ENCODE peak calls at places on chromosomes 13 and 19, in six cellular contexts. D is LoVo, B is ovary, W is WTC11, I is T-cell, K is bronchial epithelial cell. F is an unnamed sample.

GRCh38 chr19:973726-974563 is 10.2 kb upstream of the WDR18 start:
- DNase-seq in B (no peak), W (no peak), I (no peak), D (no peak), K (no peak), F (no peak)

GRCh38 chr13:110445183-110445582 is 116.3 kb downstream of the RAB20 start:
- DNase-seq in B (no peak), I (no peak), K (peak; percentile 26), W (no peak), D (no peak), F (no peak)

GRCh38 chr13:44040070-44040753 is 160.5 kb downstream of the LACC1 start:
- DNase-seq in I (no peak), B (no peak), D (peak; percentile 49), K (peak; percentile 52), W (no peak), F (no peak)

GRCh38 chr13:78598382-78598781 is 5.0 kb downstream of the POU4F1 start:
- DNase-seq in B (no peak), W (no peak), D (no peak), I (no peak), K (no peak), F (no peak)

GRCh38 chr13:111115841-111116500 is 861 bp downstream of the ARHGEF7 start:
- DNase-seq in K (no peak), W (peak; percentile 34), I (no peak), D (no peak), B (peak; percentile 69), F (no peak)

GRCh38 chr19:39544201-39544903 is 4.4 kb upstream of the EID2 start:
- DNase-seq in B (no peak), I (no peak), K (peak; percentile 60), D (no peak), W (no peak), F (no peak)

GRCh38 chr13:106990594-106990993 is 422.7 kb upstream of the ARGLU1 start:
- DNase-seq in D (no peak), W (no peak), I (no peak), K (no peak), B (no peak), F (no peak)

GRCh38 chr13:25329706-25330105 is 28.3 kb downstream of the NUP58 start:
- DNase-seq in W (no peak), I (no peak), K (peak; percentile 70), B (no peak), D (no peak), F (no peak)

GRCh38 chr19:48325265-48325910 is at the start of gene EMP3:
- DNase-seq in K (peak; percentile 62), D (no peak), W (peak; percentile 78), B (peak; percentile 90), I (peak; percentile 90), F (peak; percentile 80)

GRCh38 chr13:20960663-20961309 is 58.2 kb upstream of the XPO4 start:
- DNase-seq in D (peak; percentile 25), W (no peak), I (no peak), K (no peak), B (no peak), F (no peak)

GRCh38 chr13:100131863-100132574 is 43.1 kb downstream of the PCCA start:
- DNase-seq in I (no peak), B (no peak), K (peak; percentile 98), W (no peak), D (peak; percentile 49), F (no peak)

GRCh38 chr19:56109216-56109615 is 11.9 kb downstream of the ZNF787 start:
- DNase-seq in B (no peak), W (no peak), D (no peak), I (no peak), K (no peak), F (no peak)

GRCh38 chr13:40644838-40645620 is 21.4 kb downstream of the FOXO1 start:
- DNase-seq in W (no peak), I (no peak), D (peak; percentile 41), K (peak; percentile 82), B (no peak), F (no peak)